ENCODE peak calls at places on chromosomes 3 and 15, in eight cellular contexts. G is foreskin fibroblast, K is tibial nerve, R is transverse colon, X is cardiac fibroblast, Z is left lung, W is psoas muscle, V is PC-9. P is an unnamed sample.

GRCh38 chr15:48052871-48053383 is 67.9 kb upstream of the SLC24A5 start:
- DNase-seq in X (no peak), V (no peak), G (no peak), Z (no peak), R (no peak), W (no peak), K (no peak), P (no peak)

GRCh38 chr3:138082085-138082991 is 33.1 kb downstream of the DZIP1L start:
- DNase-seq in G (peak; percentile 62), R (no peak), W (no peak), X (peak; percentile 86), V (peak; percentile 94), K (no peak), Z (no peak), P (peak; percentile 91)

GRCh38 chr3:159821148-159821547 is 167.5 kb upstream of the IL12A start:
- DNase-seq in W (no peak), G (no peak), X (no peak), Z (no peak), K (no peak), R (no peak), V (no peak), P (no peak)

GRCh38 chr3:152352559-152352958 is 83.8 kb downstream of the MBNL1 start:
- DNase-seq in K (no peak), X (peak; percentile 13), R (no peak), W (no peak), Z (no peak), G (no peak), V (no peak), P (no peak)

GRCh38 chr3:12995389-12996180 is 77.6 kb downstream of the IQSEC1 start:
- DNase-seq in W (no peak), V (no peak), K (no peak), R (peak; percentile 7), Z (no peak), G (no peak), X (no peak), P (no peak)

GRCh38 chr3:109685084-109686079 is 348.0 kb upstream of the DPPA4 start:
- DNase-seq in Z (peak; percentile 81), W (peak; percentile 73), K (peak; percentile 64), V (peak; percentile 87), G (peak; percentile 96), X (peak; percentile 99), R (peak; percentile 43), P (peak; percentile 99)

GRCh38 chr3:161462138-161462537 is 34.5 kb upstream of the OTOL1 start:
- DNase-seq in V (no peak), R (no peak), G (no peak), K (no peak), W (no peak), X (no peak), Z (no peak), P (no peak)

GRCh38 chr3:184230081-184230602 is 757 bp downstream of the VWA5B2 start:
- DNase-seq in X (no peak), V (no peak), G (no peak), W (no peak), Z (peak; percentile 63), K (no peak), R (no peak), P (no peak)

GRCh38 chr3:11784962-11785361 is 61.7 kb downstream of the TAMM41 start:
- DNase-seq in X (no peak), Z (no peak), W (no peak), K (no peak), V (no peak), G (no peak), R (no peak), P (no peak)

GRCh38 chr3:173584834-173585831 is 187.6 kb downstream of the NLGN1 start:
- DNase-seq in G (peak; percentile 37), K (peak; percentile 17), V (no peak), W (no peak), X (peak; percentile 49), Z (no peak), R (peak; percentile 8), P (peak; percentile 45)

GRCh38 chr3:86554346-86554745 is 436.6 kb downstream of the VGLL3 start:
- DNase-seq in R (no peak), K (no peak), X (no peak), W (no peak), Z (no peak), V (no peak), G (no peak), P (no peak)

GRCh38 chr3:125213946-125214542 is 1.5 kb upstream of the SLC12A8 start:
- DNase-seq in X (peak; percentile 19), V (no peak), R (no peak), Z (no peak), W (no peak), G (peak; percentile 87), K (no peak), P (peak; percentile 51)

GRCh38 chr3:63990733-63991132 is 32.6 kb downstream of the PSMD6 start:
- DNase-seq in X (no peak), Z (no peak), G (no peak), V (no peak), R (no peak), W (no peak), K (no peak), P (no peak)

GRCh38 chr3:124559650-124560405 is 170.4 kb upstream of the UMPS start:
- DNase-seq in V (no peak), K (peak; percentile 76), R (peak; percentile 75), G (peak; percentile 60), W (peak; percentile 73), X (peak; percentile 88), Z (no peak), P (peak; percentile 84)

GRCh38 chr15:40047413-40048154 is 8.6 kb upstream of the SRP14 start:
- DNase-seq in R (peak; percentile 69), Z (peak; percentile 85), X (peak; percentile 68), K (no peak), W (peak; percentile 66), G (peak; percentile 58), V (peak; percentile 82), P (peak; percentile 50)

GRCh38 chr3:170274641-170275040 is 52.4 kb downstream of the PRKCI start:
- DNase-seq in V (no peak), Z (no peak), R (no peak), X (no peak), K (no peak), W (no peak), G (no peak), P (no peak)

GRCh38 chr3:52522651-52523251 is 10.9 kb downstream of the NT5DC2 start:
- DNase-seq in G (no peak), V (no peak), R (no peak), W (peak; percentile 44), K (no peak), X (no peak), Z (no peak), P (no peak)

DNA sequence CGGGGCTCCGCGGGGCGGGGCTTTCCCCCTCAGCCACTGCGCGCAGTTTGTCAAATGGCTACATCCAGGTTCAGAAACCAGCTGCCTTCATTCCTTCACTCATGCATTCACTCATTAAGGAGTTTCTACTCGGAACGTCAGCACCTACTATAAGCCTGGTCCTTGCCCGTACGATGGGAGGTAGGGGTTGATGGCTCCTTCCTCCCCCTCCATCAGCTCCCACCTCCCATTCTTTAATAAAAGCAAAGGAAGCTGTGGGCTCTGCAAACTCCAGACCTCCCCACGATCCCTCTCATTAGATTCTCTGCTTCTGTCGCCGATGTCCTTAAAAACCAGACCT is 267 bp upstream of the CFAP92 start:
- DNase-seq in G (no peak), Z (no peak), K (no peak), R (no peak), V (no peak), X (no peak), W (no peak), P (no peak)
- H3K4me3 ChIP-seq in G (peak overlapping the region; percentile 46), Z (peak overlapping the region; percentile 44), K (peak overlapping the region; percentile 40), R (peak overlapping the region; percentile 42), V (peak overlapping the region; percentile 49), X (peak overlapping the region; percentile 35), W (peak overlapping the region; percentile 59), P (peak overlapping the region; percentile 51)

DNA sequence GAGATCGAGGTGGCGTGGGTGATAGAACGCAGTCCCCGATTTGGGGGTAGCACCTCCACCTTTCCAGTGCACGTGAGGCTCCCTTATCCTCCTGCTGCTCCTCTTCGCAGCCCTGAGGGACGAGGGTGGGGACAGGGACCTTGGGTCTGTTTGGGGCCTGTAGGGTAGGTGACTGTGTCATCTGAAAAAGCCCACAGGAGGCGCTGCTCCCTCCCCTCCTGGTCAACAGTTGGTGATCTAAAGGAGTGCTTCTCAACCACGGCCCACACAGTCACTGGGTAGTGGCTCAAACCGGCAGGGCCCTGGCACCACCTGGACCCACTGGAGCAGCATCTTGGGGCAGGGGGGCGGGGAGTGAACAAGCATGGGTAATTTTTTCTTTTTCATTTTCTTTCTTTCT is 7.1 kb downstream of the LRRK1 start:
- DNase-seq in Z (no peak), W (no peak), G (no peak), R (no peak), V (no peak), K (no peak), X (no peak), P (no peak)
- TF ChIP-seq CTCF in Z (no peak), W (no peak), G (no peak), R (no peak), V (no peak), K (no peak), X (peak; percentile 7), P (no peak)

GRCh38 chr3:151201046-151201730 is 1.8 kb downstream of the GPR171 start:
- DNase-seq in K (no peak), R (no peak), V (no peak), Z (no peak), X (no peak), W (no peak), G (no peak), P (no peak)
- H3K4me3 ChIP-seq in K (no peak overlapping the region), R (no peak overlapping the region), V (no peak overlapping the region), Z (peak overlapping the region; percentile 19), X (no peak overlapping the region), W (no peak overlapping the region), G (no peak overlapping the region), P (no peak overlapping the region)

GRCh38 chr3:115085197-115085865 is 61.8 kb downstream of the ZBTB20 start:
- DNase-seq in R (no peak), G (no peak), V (no peak), K (no peak), X (no peak), Z (no peak), W (no peak), P (peak; percentile 26)

GRCh38 chr3:115077501-115078250 is 69.4 kb downstream of the ZBTB20 start:
- DNase-seq in V (no peak), R (no peak), Z (no peak), G (no peak), W (no peak), K (no peak), X (no peak), P (peak; percentile 19)

GRCh38 chr3:115086379-115086778 is 60.7 kb downstream of the ZBTB20 start:
- DNase-seq in V (no peak), G (no peak), W (no peak), K (no peak), X (no peak), Z (no peak), R (no peak), P (no peak)

GRCh38 chr3:115084686-115085085 is 62.4 kb downstream of the ZBTB20 start:
- DNase-seq in V (no peak), X (no peak), G (no peak), R (no peak), W (no peak), K (no peak), Z (no peak), P (no peak)

DNA sequence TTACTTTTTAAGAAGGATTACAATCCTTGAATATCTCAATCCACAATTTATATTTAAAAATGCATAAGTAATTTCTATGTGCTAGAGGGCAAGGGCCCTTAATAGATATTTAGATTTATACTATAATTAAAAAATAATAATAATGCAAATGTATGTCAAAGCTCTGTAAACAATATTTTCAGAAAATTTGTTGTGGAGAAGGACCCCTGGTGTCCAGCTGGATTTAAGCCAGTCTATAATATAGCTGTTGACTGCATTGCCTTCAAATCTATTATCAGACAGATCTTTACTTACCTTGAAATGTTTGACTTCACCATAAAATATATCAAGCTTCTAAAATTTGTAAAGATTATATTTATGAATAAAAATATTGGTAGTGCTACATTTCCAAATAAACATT is 65.6 kb downstream of the ZBTB20 start:
- DNase-seq in K (no peak), X (no peak), Z (no peak), G (no peak), R (no peak), V (no peak), W (no peak), P (no peak)
- TF ChIP-seq CTCF in K (no peak), X (no peak), Z (no peak), G (no peak), R (no peak), V (no peak), W (no peak), P (no peak)

P was measured in fibroblast of the aortic adventitia.